ENCODE peak calls at places on chromosomes 1 and 21, in ten cellular contexts. Q, G, T, M, F, A, X, C, U and B are unnamed samples.

GRCh38 chr1:228145050-228145343 is 4.7 kb upstream of the GJC2 start:
- DNase-seq in C (no peak), F (no peak), A (no peak), X (no peak), G (no peak), U (no peak), M (no peak), T (no peak), Q (no peak), B (no peak)

GRCh38 chr1:223763881-223764280 is 51.5 kb downstream of the CAPN2 start:
- DNase-seq in C (no peak), T (no peak), F (no peak), M (no peak), A (no peak), U (no peak), G (no peak), Q (no peak), X (no peak), B (no peak)

GRCh38 chr1:171751208-171751607 is 9.3 kb upstream of the VAMP4 start:
- DNase-seq in C (no peak), F (no peak), T (no peak), A (no peak), Q (no peak), X (no peak), U (no peak), M (no peak), G (no peak), B (no peak)

GRCh38 chr1:153122831-153123421 is 9.6 kb upstream of the SPRR2F start:
- DNase-seq in C (no peak), U (no peak), T (no peak), G (no peak), M (no peak), X (peak; percentile 75), A (no peak), F (no peak), Q (peak; percentile 93), B (no peak)

GRCh38 chr1:11456970-11457369 is 22.0 kb upstream of the DISP3 start:
- DNase-seq in A (no peak), G (no peak), T (no peak), Q (no peak), F (no peak), X (no peak), U (no peak), C (no peak), M (no peak), B (no peak)

GRCh38 chr1:1883092-1883858 is 7.6 kb downstream of the GNB1 start:
- DNase-seq in F (no peak), X (no peak), G (no peak), U (no peak), M (no peak), T (no peak), C (no peak), Q (no peak), A (no peak), B (no peak)

GRCh38 chr1:55140546-55140983 is 74.6 kb downstream of the USP24 start:
- DNase-seq in G (peak; percentile 64), X (peak; percentile 81), C (peak; percentile 19), T (peak; percentile 42), Q (peak; percentile 31), A (no peak), U (peak; percentile 46), M (peak; percentile 83), F (peak; percentile 92), B (peak; percentile 48)

GRCh38 chr1:20511518-20512428 is 3.8 kb upstream of the MUL1 start:
- DNase-seq in C (no peak), F (no peak), U (no peak), G (no peak), M (no peak), A (no peak), X (no peak), Q (no peak), T (no peak), B (peak; percentile 22)

GRCh38 chr1:117616356-117616755 is 10.5 kb downstream of the TENT5C start:
- DNase-seq in Q (no peak), G (no peak), T (no peak), M (no peak), F (no peak), X (no peak), C (no peak), U (no peak), A (no peak), B (no peak)

GRCh38 chr1:27348861-27349783 is 7.3 kb downstream of the SYTL1 start:
- DNase-seq in X (peak; percentile 25), M (no peak), F (peak; percentile 52), A (no peak), C (no peak), T (peak; percentile 30), G (no peak), U (peak; percentile 60), Q (no peak), B (no peak)

GRCh38 chr21:24705201-24705600 is 902.1 kb downstream of the MRPL39 start:
- DNase-seq in A (no peak), C (no peak), Q (no peak), G (no peak), M (no peak), F (no peak), U (no peak), X (no peak), T (no peak), B (no peak)

GRCh38 chr1:26281091-26281958 is 1.4 kb downstream of the SH3BGRL3 start:
- DNase-seq in G (peak; percentile 16), Q (no peak), T (no peak), A (no peak), C (no peak), X (no peak), M (no peak), F (peak; percentile 36), U (no peak), B (no peak)

GRCh38 chr21:15192243-15192642 is 127.4 kb upstream of the NRIP1 start:
- DNase-seq in Q (peak; percentile 74), X (no peak), M (no peak), G (no peak), F (peak; percentile 1), T (no peak), C (no peak), A (no peak), U (peak; percentile 17), B (no peak)

GRCh38 chr1:50610563-50610962 is 187.3 kb upstream of the DMRTA2 start:
- DNase-seq in F (no peak), X (peak; percentile 70), T (no peak), G (no peak), U (no peak), C (no peak), M (no peak), Q (no peak), A (no peak), B (no peak)

GRCh38 chr21:28871388-28872015 is 121.2 kb downstream of the LTN1 start:
- DNase-seq in M (no peak), F (no peak), A (no peak), G (no peak), Q (peak; percentile 41), T (no peak), U (no peak), X (no peak), C (no peak), B (no peak)

GRCh38 chr1:12208764-12209494 is 20.9 kb upstream of the VPS13D start:
- DNase-seq in X (peak; percentile 22), T (peak; percentile 88), F (peak; percentile 80), C (peak; percentile 85), A (peak; percentile 83), M (peak; percentile 26), Q (no peak), G (peak; percentile 89), U (peak; percentile 79), B (peak; percentile 80)

GRCh38 chr1:152926091-152926490 is 17.7 kb downstream of the IVL start:
- DNase-seq in G (no peak), F (peak; percentile 78), M (no peak), T (no peak), Q (no peak), A (no peak), U (no peak), C (no peak), X (no peak), B (no peak)

GRCh38 chr1:106925750-106926149 is 130.7 kb upstream of the PRMT6 start:
- DNase-seq in C (no peak), G (no peak), M (no peak), A (no peak), Q (no peak), U (no peak), F (no peak), T (no peak), X (no peak), B (no peak)

GRCh38 chr1:214638997-214639396 is 36.0 kb downstream of the CENPF start:
- DNase-seq in F (peak; percentile 42), G (no peak), X (no peak), A (no peak), U (no peak), T (no peak), M (no peak), Q (no peak), C (no peak), B (no peak)

GRCh38 chr1:173669491-173669941 is at the start of gene ANKRD45:
- DNase-seq in C (peak; percentile 22), U (peak; percentile 12), M (no peak), X (no peak), F (peak; percentile 84), T (no peak), Q (no peak), A (peak; percentile 40), G (peak; percentile 33), B (no peak)

GRCh38 chr1:3483801-3484444 is 29.5 kb downstream of the ARHGEF16 start:
- DNase-seq in C (no peak), X (no peak), A (peak; percentile 42), U (no peak), M (no peak), G (peak; percentile 60), Q (no peak), T (peak; percentile 46), F (peak; percentile 35), B (no peak)

GRCh38 chr1:11562664-11563063 is 83.7 kb downstream of the DISP3 start:
- DNase-seq in F (no peak), T (no peak), M (no peak), X (no peak), A (no peak), G (no peak), Q (no peak), C (no peak), U (no peak), B (no peak)

GRCh38 chr1:204685236-204686006 is at the start of gene LRRN2:
- DNase-seq in A (peak; percentile 52), U (peak; percentile 47), C (peak; percentile 19), X (peak; percentile 14), T (no peak), M (no peak), Q (no peak), F (no peak), G (no peak), B (no peak)

GRCh38 chr1:32969556-32969955 is 4.9 kb upstream of the RNF19B start:
- DNase-seq in C (no peak), M (no peak), Q (no peak), T (no peak), F (peak; percentile 17), G (no peak), A (no peak), U (no peak), X (no peak), B (no peak)

GRCh38 chr21:16536661-16537359 is 807.0 kb downstream of the USP25 start:
- DNase-seq in T (no peak), M (no peak), G (no peak), F (peak; percentile 61), C (no peak), X (peak; percentile 39), A (no peak), U (no peak), Q (peak; percentile 39), B (no peak)

GRCh38 chr21:41678016-41678935 is 88.6 kb downstream of the RIPK4 start:
- DNase-seq in A (no peak), Q (peak; percentile 93), U (peak; percentile 59), T (no peak), G (no peak), F (peak; percentile 44), M (no peak), X (peak; percentile 49), C (no peak), B (no peak)

GRCh38 chr1:117051224-117052064 is 8.7 kb upstream of the TTF2 start:
- DNase-seq in C (no peak), G (peak; percentile 43), Q (peak; percentile 15), X (no peak), F (no peak), U (no peak), A (no peak), M (no peak), T (peak; percentile 30), B (no peak)

GRCh38 chr1:37732111-37732780 is 32.7 kb downstream of the EPHA10 start:
- DNase-seq in U (no peak), Q (no peak), T (no peak), F (no peak), A (no peak), G (no peak), C (no peak), X (no peak), M (no peak), B (no peak)